ENCODE peak calls at places on chromosomes 16 and 17, in seven cellular contexts. K is gastrocnemius medialis, J is transverse colon, P is K562, V is ovary, F is sigmoid colon, A is IMR-90. W is an unnamed sample.

GRCh38 chr17:32936894-32937500 is 9.0 kb downstream of the TMEM98 start:
- DNase-seq in K (no peak), F (peak; percentile 79), A (peak; percentile 70), P (peak; percentile 77), J (peak; percentile 78), V (peak; percentile 90), W (peak; percentile 88)

GRCh38 chr17:68694791-68695485 is 93.8 kb upstream of the FAM20A start:
- DNase-seq in V (no peak), P (no peak), K (no peak), F (no peak), A (no peak), J (no peak), W (no peak)

GRCh38 chr16:66212426-66212825 is 154.1 kb upstream of the CDH5 start:
- DNase-seq in F (no peak), J (no peak), V (no peak), P (no peak), K (no peak), A (no peak), W (no peak)

GRCh38 chr16:50188619-50189136 is 35.6 kb downstream of the TENT4B start:
- DNase-seq in F (no peak), V (no peak), K (no peak), J (no peak), A (no peak), P (no peak), W (no peak)

GRCh38 chr16:86019446-86020047 is 120.6 kb downstream of the IRF8 start:
- DNase-seq in P (peak; percentile 39), F (peak; percentile 41), A (no peak), J (no peak), V (no peak), K (no peak), W (no peak)

GRCh38 chr16:56317998-56318912 is 107.1 kb downstream of the AMFR start:
- DNase-seq in K (peak; percentile 58), F (peak; percentile 92), A (peak; percentile 70), P (peak; percentile 95), V (peak; percentile 83), J (peak; percentile 80), W (peak; percentile 82)

GRCh38 chr17:75241996-75242460 is 19.4 kb downstream of the GGA3 start:
- DNase-seq in P (no peak), J (no peak), A (peak; percentile 52), V (no peak), K (peak; percentile 61), F (no peak), W (no peak)

GRCh38 chr17:58997756-58998553 is 108.7 kb downstream of the TRIM37 start:
- DNase-seq in P (no peak), V (no peak), F (no peak), K (no peak), A (peak; percentile 40), J (no peak), W (no peak)

GRCh38 chr16:89922477-89922883 is 662 bp upstream of the TUBB3 start:
- DNase-seq in J (peak; percentile 66), F (peak; percentile 92), K (no peak), V (peak; percentile 61), P (peak; percentile 53), A (peak; percentile 91), W (peak; percentile 69)

GRCh38 chr17:29613371-29613837 is 9.3 kb downstream of the CORO6 start:
- DNase-seq in J (peak; percentile 95), A (peak; percentile 59), P (no peak), V (peak; percentile 96), K (peak; percentile 88), F (peak; percentile 98), W (peak; percentile 93)

GRCh38 chr17:1013729-1014090 is 16.8 kb downstream of the TIMM22 start:
- DNase-seq in V (no peak), K (no peak), P (no peak), J (no peak), F (no peak), A (no peak), W (no peak)

GRCh38 chr16:11836653-11837244 is 14.6 kb downstream of the RSL1D1 start:
- DNase-seq in P (no peak), V (no peak), K (no peak), J (no peak), F (no peak), A (peak; percentile 87), W (no peak)

GRCh38 chr16:57608462-57609113 is 19.8 kb upstream of the ADGRG1 start:
- DNase-seq in J (no peak), F (peak; percentile 38), P (no peak), V (no peak), A (no peak), K (no peak), W (no peak)

GRCh38 chr17:81720267-81721071 is 8.4 kb downstream of the SLC25A10 start:
- DNase-seq in V (no peak), A (no peak), F (no peak), P (no peak), K (no peak), J (no peak), W (no peak)

GRCh38 chr17:2064980-2065785 is 10.3 kb downstream of the HIC1 start:
- DNase-seq in J (peak; percentile 46), K (no peak), F (no peak), V (peak; percentile 54), A (peak; percentile 68), P (peak; percentile 72), W (peak; percentile 64)

GRCh38 chr17:79740413-79740812 is 9.7 kb downstream of the ENPP7 start:
- DNase-seq in P (no peak), F (no peak), A (no peak), J (no peak), K (no peak), V (no peak), W (no peak)

GRCh38 chr16:78277374-78277773 is 177.9 kb downstream of the WWOX start:
- DNase-seq in V (no peak), A (no peak), J (no peak), K (no peak), F (no peak), P (no peak), W (no peak)

GRCh38 chr17:41665566-41666335 is 22.9 kb upstream of the EIF1 start:
- DNase-seq in A (peak; percentile 74), J (peak; percentile 93), K (peak; percentile 62), P (peak; percentile 97), V (peak; percentile 86), F (peak; percentile 93), W (peak; percentile 88)

GRCh38 chr17:35786941-35787432 is 8.5 kb downstream of the MMP28 start:
- DNase-seq in K (no peak), A (peak; percentile 60), P (no peak), V (no peak), F (peak; percentile 42), J (peak; percentile 8), W (no peak)

GRCh38 chr16:90077757-90078593 is 844 bp upstream of the PRDM7 start:
- DNase-seq in V (no peak), J (peak; percentile 34), P (peak; percentile 14), K (no peak), F (no peak), A (peak; percentile 42), W (no peak)

GRCh38 chr17:68421486-68421885 is 35.8 kb downstream of the WIPI1 start:
- DNase-seq in A (no peak), P (no peak), J (no peak), K (no peak), V (no peak), F (no peak), W (no peak)

GRCh38 chr17:81328925-81329278 is 33.8 kb upstream of the SLC38A10 start:
- DNase-seq in V (peak; percentile 69), K (no peak), P (no peak), F (peak; percentile 82), A (no peak), J (no peak), W (no peak)

GRCh38 chr17:50689251-50689650 is 18.5 kb downstream of the ANKRD40 start:
- DNase-seq in P (no peak), V (peak; percentile 61), A (peak; percentile 66), F (no peak), K (no peak), J (no peak), W (no peak)

GRCh38 chr17:4538236-4539002 is 16.8 kb downstream of the MYBBP1A start:
- DNase-seq in J (no peak), P (no peak), K (no peak), V (no peak), A (no peak), F (peak; percentile 65), W (no peak)

GRCh38 chr17:4540224-4541040 is 14.8 kb downstream of the MYBBP1A start:
- DNase-seq in J (no peak), K (no peak), V (no peak), F (peak; percentile 66), A (no peak), P (peak; percentile 30), W (peak; percentile 63)

GRCh38 chr17:4539576-4540223 is 15.5 kb downstream of the MYBBP1A start:
- DNase-seq in F (peak; percentile 57), A (no peak), V (no peak), P (no peak), K (no peak), J (no peak), W (no peak)

GRCh38 chr17:4537451-4538235 is 17.5 kb downstream of the MYBBP1A start:
- DNase-seq in J (no peak), F (no peak), P (no peak), V (no peak), A (no peak), K (no peak), W (no peak)

DNA sequence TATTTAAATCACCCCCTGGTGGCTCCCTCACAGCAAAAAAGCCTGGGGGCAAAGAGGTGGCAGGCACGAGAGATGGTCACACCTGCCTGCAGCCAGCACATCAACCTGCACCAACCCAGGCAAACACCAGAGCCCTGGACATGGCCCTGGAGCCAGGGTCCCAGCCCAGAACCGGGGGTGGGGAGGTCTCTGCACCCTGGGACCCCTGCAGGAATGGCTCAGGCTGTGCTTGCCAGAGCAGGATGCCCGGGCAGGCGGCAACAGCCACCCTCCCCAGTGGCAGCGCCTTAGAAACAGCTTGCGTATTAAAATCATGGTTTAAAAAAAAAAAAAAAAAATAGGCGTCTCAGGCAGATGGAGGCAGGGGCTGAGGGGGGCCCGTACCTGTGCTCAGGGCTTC is 16.2 kb downstream of the MYBBP1A start:
- DNase-seq in J (no peak), V (no peak), P (no peak), A (no peak), K (no peak), F (peak; percentile 52), W (no peak)
- TF ChIP-seq POLR2A in J (no peak), V (no peak), P (no peak), A (no peak), K (no peak), F (no peak), W (no peak)

GRCh38 chr16:64417711-64418227 is 704.1 kb downstream of the CDH11 start:
- DNase-seq in F (no peak), V (no peak), P (no peak), J (no peak), A (peak; percentile 41), K (no peak), W (no peak)
- H3K9me3 ChIP-seq in F (no peaks in the 10 kb centered on the region), V (no peaks in the 10 kb centered on the region), P (peaks cover 2% of the 10 kb centered on the region), J (no peaks in the 10 kb centered on the region), A (no peaks in the 10 kb centered on the region), K (no peaks in the 10 kb centered on the region), W (no peaks in the 10 kb centered on the region)

DNA sequence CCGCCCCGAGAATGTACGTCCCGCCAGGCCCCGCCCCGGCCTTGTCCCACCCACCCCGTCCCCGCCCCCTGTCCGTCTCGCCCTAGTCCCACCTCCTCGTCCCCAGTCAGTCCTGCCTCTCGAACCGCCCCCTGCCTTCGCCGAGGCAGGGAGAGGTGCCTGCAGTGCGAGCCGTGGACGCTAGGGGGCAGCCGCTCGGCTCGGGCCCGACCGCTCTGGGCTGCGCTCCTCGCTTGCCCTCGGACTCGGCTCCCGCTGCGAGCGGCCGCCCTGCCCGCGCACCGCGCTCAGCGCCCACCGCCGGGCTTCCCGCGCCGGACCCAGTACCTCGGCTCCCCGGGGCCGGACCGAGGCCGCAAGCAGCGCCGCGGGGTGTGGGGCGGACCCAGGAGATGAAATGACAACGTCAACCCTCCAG is at the start of gene VPS4A:
- DNase-seq in A (peak; percentile 94), K (peak; percentile 93), P (peak; percentile 98), J (peak; percentile 98), F (peak; percentile 98), V (peak; percentile 97), W (peak; percentile 96)
- TF ChIP-seq POLR2A in A (peak; percentile 70), K (peak; percentile 62), P (no peak), J (no peak), F (peak; percentile 19), V (peak; percentile 76), W (no peak)

GRCh38 chr16:35908152-35908551 is 2448.7 kb downstream of the TP53TG3F start:
- DNase-seq in F (no peak), A (no peak), J (no peak), P (no peak), K (no peak), V (no peak), W (no peak)
- H3K9me3 ChIP-seq in F (peaks cover 2% of the 10 kb centered on the region), A (peaks cover 25% of the 10 kb centered on the region), J (no peaks in the 10 kb centered on the region), P (no peaks in the 10 kb centered on the region), K (no peaks in the 10 kb centered on the region), V (no peaks in the 10 kb centered on the region), W (no peaks in the 10 kb centered on the region)

W was measured in uterus.